ENCODE peak calls at places on chromosomes 2 and 18, in seven cellular contexts. M is transverse colon; K is ascending aorta; D is nucleus accumbens; C is MCF 10A; I is AML-193; H is stimulated activated CD8-positive, alpha-beta memory T cell treated with anti-CD3 and anti-CD28 coated beads, Interleukin-15, amount 100 ng/mL, for 24 hours. Q is an unnamed sample.

GRCh38 chr2:217905395-217905794 is 97.4 kb downstream of the TNS1 start:
- DNase-seq in M (no peak), K (no peak), D (no peak), C (no peak), I (no peak), H (no peak), Q (no peak)

GRCh38 chr2:231919341-231920035 is 6.7 kb downstream of the NPPC start:
- DNase-seq in M (no peak), K (no peak), D (no peak), C (no peak), I (no peak), H (no peak), Q (no peak)

GRCh38 chr2:238658054-238658407 is 189.9 kb upstream of the TWIST2 start:
- DNase-seq in M (no peak), K (no peak), D (no peak), C (no peak), I (no peak), H (no peak), Q (no peak)

GRCh38 chr18:62832282-62832681 is 116.9 kb downstream of the PHLPP1 start:
- DNase-seq in M (no peak), K (no peak), D (no peak), C (no peak), I (no peak), H (no peak), Q (no peak)

GRCh38 chr2:20667531-20668401 is 822 bp downstream of the GDF7 start:
- DNase-seq in M (no peak), K (no peak), D (no peak), C (no peak), I (no peak), H (no peak), Q (no peak)

GRCh38 chr2:61789807-61790602 is 63.9 kb downstream of the FAM161A start:
- DNase-seq in M (no peak), K (no peak), D (no peak), C (peak), I (no peak), H (no peak), Q (no peak)

GRCh38 chr2:73981081-73981968 is 3.4 kb upstream of the TET3 start:
- DNase-seq in M (peak), K (no peak), D (no peak), C (peak), I (peak), H (no peak), Q (peak)

GRCh38 chr2:128442053-128442751 is 123.5 kb upstream of the HS6ST1 start:
- DNase-seq in M (peak), K (no peak), D (no peak), C (no peak), I (no peak), H (no peak), Q (no peak)